ENCODE peak calls at places on chromosomes 11 and 22, in ten cellular contexts. U is PC-3, K is transverse colon, V is lower lobe of right lung, N is stomach, I is GM23338, J is ovary, Y is K562, R is body of pancreas, A is A549. X is an unnamed sample.
A peak's percentile ranks its signal among the peaks of the same experiment; 100 is the strongest.

GRCh38 chr22:23102002-23102655 is 31.8 kb downstream of the GNAZ start:
- DNase-seq in V (no peak), J (no peak), U (no peak), R (no peak), K (no peak), N (no peak), Y (no peak), A (no peak), I (no peak), X (no peak)

GRCh38 chr11:72497731-72498130 is 63.4 kb upstream of the CLPB start:
- DNase-seq in J (no peak), Y (no peak), R (no peak), I (no peak), K (no peak), U (no peak), A (no peak), N (no peak), V (no peak), X (no peak)

GRCh38 chr11:2799881-2800654 is 85.5 kb downstream of the CDKN1C start:
- DNase-seq in J (peak; percentile 29), I (no peak), V (peak; percentile 36), K (peak; percentile 6), U (no peak), N (peak; percentile 38), Y (peak; percentile 77), A (no peak), R (peak; percentile 1), X (peak; percentile 15)

GRCh38 chr22:27580311-27580897 is 221.2 kb downstream of the MN1 start:
- DNase-seq in A (no peak), Y (no peak), V (no peak), I (no peak), U (no peak), R (no peak), N (no peak), J (no peak), K (no peak), X (no peak)

GRCh38 chr22:34993548-34993947 is 72.4 kb upstream of the ISX start:
- DNase-seq in J (no peak), I (no peak), Y (no peak), N (no peak), K (no peak), U (no peak), A (no peak), V (no peak), R (peak; percentile 20), X (no peak)

GRCh38 chr11:23542816-23543215 is 682.5 kb upstream of the CCDC179 start:
- DNase-seq in V (no peak), A (no peak), J (no peak), R (no peak), K (no peak), I (no peak), N (no peak), Y (no peak), U (no peak), X (no peak)

GRCh38 chr11:73072935-73073481 is 69.1 kb downstream of the FCHSD2 start:
- DNase-seq in U (peak; percentile 81), V (no peak), K (no peak), N (no peak), Y (no peak), R (peak; percentile 15), I (no peak), J (no peak), A (peak; percentile 18), X (no peak)

GRCh38 chr22:27612075-27612474 is 189.5 kb downstream of the MN1 start:
- DNase-seq in J (no peak), K (no peak), N (no peak), A (no peak), R (no peak), V (no peak), U (no peak), Y (no peak), I (no peak), X (no peak)

GRCh38 chr11:1453611-1454386 is 32.8 kb downstream of the MOB2 start:
- DNase-seq in I (peak; percentile 85), K (peak; percentile 66), U (peak; percentile 23), V (no peak), J (no peak), A (no peak), Y (peak; percentile 76), N (peak; percentile 76), R (no peak), X (peak; percentile 81)

GRCh38 chr11:1456166-1456565 is 30.4 kb downstream of the MOB2 start:
- DNase-seq in J (no peak), Y (no peak), I (no peak), A (no peak), N (no peak), R (no peak), U (no peak), V (no peak), K (no peak), X (no peak)

GRCh38 chr11:1454576-1454975 is 32.0 kb downstream of the MOB2 start:
- DNase-seq in U (no peak), K (no peak), A (no peak), N (no peak), J (no peak), R (no peak), I (no peak), Y (no peak), V (no peak), X (no peak)

GRCh38 chr11:1455763-1456060 is 30.9 kb downstream of the MOB2 start:
- DNase-seq in N (no peak), V (no peak), A (no peak), Y (no peak), J (no peak), I (no peak), U (no peak), R (no peak), K (no peak), X (no peak)

GRCh38 chr11:1455032-1455762 is 31.4 kb downstream of the MOB2 start:
- DNase-seq in A (no peak), I (no peak), N (no peak), U (no peak), R (no peak), K (no peak), Y (no peak), J (no peak), V (no peak), X (no peak)
- H3K4me1 ChIP-seq in A (peaks cover 6% of the 10 kb centered on the region), I (peaks cover 2% of the 10 kb centered on the region), N (peaks cover 47% of the 10 kb centered on the region), U (peaks cover 7% of the 10 kb centered on the region), R (peaks cover 7% of the 10 kb centered on the region), K (peaks cover 23% of the 10 kb centered on the region), Y (peaks cover 76% of the 10 kb centered on the region), J (peaks cover 12% of the 10 kb centered on the region), V (peaks cover 32% of the 10 kb centered on the region), X (peaks cover 41% of the 10 kb centered on the region)

DNA sequence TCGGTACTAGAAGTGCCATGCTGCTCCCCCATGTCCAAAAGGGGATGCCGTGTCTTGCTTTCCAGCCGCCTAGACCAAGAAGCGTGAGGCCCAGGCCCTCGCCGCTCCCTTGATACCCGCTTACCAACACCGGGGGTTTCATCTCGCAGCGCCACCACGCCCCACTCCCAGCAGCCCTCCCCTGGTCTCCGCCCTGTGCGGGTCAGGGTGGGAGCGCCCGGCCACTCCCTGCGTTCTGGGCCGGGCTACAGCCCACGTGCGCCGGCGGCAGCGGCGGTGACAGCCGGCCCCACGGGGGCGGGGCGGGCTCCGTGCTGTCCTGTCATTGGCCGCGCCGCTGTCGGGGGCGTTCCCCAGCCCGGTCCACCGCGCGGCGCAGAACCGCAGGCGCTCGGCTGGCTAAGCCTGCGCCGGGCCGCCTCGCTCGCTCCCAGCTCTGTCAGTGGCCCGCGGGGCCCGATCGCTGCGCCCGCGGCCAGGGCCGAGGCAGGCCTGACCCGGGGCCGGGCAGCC is at the start of gene MICAL2:
- DNase-seq in J (peak; percentile 92), N (peak; percentile 91), V (peak; percentile 93), Y (peak; percentile 98), I (peak; percentile 91), R (peak; percentile 89), U (peak; percentile 92), A (peak; percentile 96), K (peak; percentile 94), X (peak; percentile 90)
- TF ChIP-seq CTCF in J (no peak), N (no peak), V (no peak), Y (no peak), I (no peak), R (no peak), U (no peak), A (no peak), K (no peak), X (no peak)

DNA sequence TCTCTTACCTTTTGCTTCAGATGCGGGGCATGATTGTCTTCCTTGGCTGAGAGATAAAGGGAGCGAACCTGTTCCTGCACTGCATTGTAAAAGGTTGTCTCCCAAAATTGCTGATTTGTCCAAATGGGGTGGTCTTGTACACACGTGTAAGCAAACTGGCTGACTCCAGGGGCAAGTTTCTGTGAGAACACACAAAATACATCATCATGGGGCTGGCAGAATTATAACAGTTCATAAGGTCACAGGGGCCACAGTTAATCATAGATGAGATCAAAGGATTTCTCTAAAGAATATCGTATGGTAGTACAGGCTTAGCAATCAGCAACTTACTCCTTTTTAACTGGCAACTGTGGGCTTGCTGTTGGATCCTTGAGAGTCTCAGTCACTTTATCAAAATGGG is 194.3 kb downstream of the SWAP70 start:
- DNase-seq in J (no peak), U (no peak), R (no peak), Y (no peak), A (no peak), V (no peak), K (no peak), N (no peak), I (no peak), X (no peak)
- H3K4me1 ChIP-seq in J (no peaks in the 10 kb centered on the region), U (peaks cover 21% of the 10 kb centered on the region), R (peaks cover 14% of the 10 kb centered on the region), Y (no peaks in the 10 kb centered on the region), A (peaks cover 68% of the 10 kb centered on the region), V (peaks cover 22% of the 10 kb centered on the region), K (peaks cover 11% of the 10 kb centered on the region), N (peaks cover 19% of the 10 kb centered on the region), I (peaks cover 32% of the 10 kb centered on the region), X (no peaks in the 10 kb centered on the region)

GRCh38 chr11:69705901-69706787 is 2.3 kb upstream of the FGF19 start:
- DNase-seq in N (no peak), Y (no peak), V (no peak), K (no peak), A (no peak), U (no peak), I (no peak), J (no peak), R (no peak), X (no peak)

GRCh38 chr11:69703711-69704507 is at the start of gene FGF19:
- DNase-seq in K (no peak), J (no peak), A (peak; percentile 33), U (peak; percentile 18), R (no peak), V (no peak), N (no peak), Y (peak; percentile 69), I (peak; percentile 87), X (no peak)

GRCh38 chr11:69702769-69703510 is 882 bp downstream of the FGF19 start:
- DNase-seq in N (no peak), J (no peak), U (no peak), A (no peak), V (no peak), Y (no peak), R (no peak), I (peak; percentile 76), K (no peak), X (no peak)

GRCh38 chr11:69705246-69705856 is 1.5 kb upstream of the FGF19 start:
- DNase-seq in K (no peak), V (no peak), N (no peak), Y (no peak), R (no peak), A (no peak), J (no peak), I (no peak), U (no peak), X (no peak)

DNA sequence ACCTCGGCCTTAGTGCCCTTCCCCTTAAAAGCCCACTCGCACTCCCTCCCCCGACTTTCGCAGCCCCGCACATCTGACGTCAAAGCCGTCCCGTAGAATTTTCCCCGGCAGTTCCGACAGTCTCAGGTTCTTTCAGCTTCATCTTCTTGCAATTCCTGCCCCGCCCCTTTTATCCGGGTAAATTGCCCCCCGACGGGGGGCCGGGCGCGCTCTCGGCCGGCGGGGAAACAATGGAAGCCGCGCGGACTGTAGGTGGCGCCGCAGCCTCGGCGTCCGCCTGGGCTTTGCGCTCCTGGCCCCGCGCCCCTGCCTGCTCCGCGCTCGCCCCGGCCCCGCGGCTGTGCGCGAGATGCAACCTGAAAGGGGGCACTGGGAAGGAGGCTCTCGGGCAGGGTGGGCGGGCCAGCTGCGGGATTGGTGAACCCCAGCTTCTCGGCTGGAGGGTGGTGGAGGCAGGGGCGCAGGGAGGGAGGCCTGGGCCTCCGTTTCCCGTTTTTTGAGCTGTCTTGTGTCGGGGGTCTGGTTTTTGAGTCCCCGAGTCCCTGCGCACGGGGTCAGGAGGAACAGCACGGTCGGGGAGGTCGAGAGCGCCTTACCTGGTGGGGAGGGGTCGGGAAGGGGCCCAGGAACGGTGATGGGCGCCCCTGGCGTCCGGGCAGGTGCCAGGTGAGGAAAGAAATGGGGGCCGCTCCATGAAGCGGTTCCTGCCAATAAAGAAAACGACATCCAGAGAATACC is 855 bp upstream of the FGF19 start:
- DNase-seq in N (no peak), J (no peak), V (no peak), U (peak; percentile 49), R (no peak), A (peak; percentile 60), I (peak; percentile 98), Y (peak; percentile 75), K (no peak), X (no peak)
- TF ChIP-seq CTCF in N (no peak), J (no peak), V (peak; percentile 28), U (peak; percentile 80), R (peak; percentile 22), A (peak; percentile 89), I (peak; percentile 76), Y (peak; percentile 58), K (peak; percentile 32), X (no peak)

X was measured in thyroid gland.